ENCODE peak calls at places on chromosomes 12 and 14, in ten cellular contexts. One of them, this sample, is unnamed. For H3K4me1, the result is how much of the 10 kb centered on the place peaks cover.

GRCh38 chr12:55955800-55956508 is 9.9 kb downstream of the PMEL start:
- DNase-seq in uterus: no peak
- DNase-seq in A549: peak
- DNase-seq in heart left ventricle: no peak
- DNase-seq in IMR-90: peak
- DNase-seq in CD8-positive, alpha-beta T cell: peak
- DNase-seq in mesenchymal stem cell: peak
- DNase-seq in stomach: peak
- DNase-seq in CD8-positive, alpha-beta memory T cell: no peak
- DNase-seq in endothelial cell of umbilical vein: peak
- DNase-seq in this sample: no peak

GRCh38 chr12:132300789-132301722 is 28.3 kb downstream of the GALNT9 start:
- DNase-seq in CD8-positive, alpha-beta T cell: no peak
- DNase-seq in endothelial cell of umbilical vein: no peak
- DNase-seq in CD8-positive, alpha-beta memory T cell: no peak
- DNase-seq in A549: no peak
- DNase-seq in mesenchymal stem cell: no peak
- DNase-seq in stomach: no peak
- DNase-seq in heart left ventricle: no peak
- DNase-seq in uterus: no peak
- DNase-seq in IMR-90: no peak
- DNase-seq in this sample: peak

GRCh38 chr12:115813256-115813655 is 464.2 kb downstream of the MED13L start:
- DNase-seq in CD8-positive, alpha-beta T cell: no peak
- DNase-seq in IMR-90: no peak
- DNase-seq in mesenchymal stem cell: no peak
- DNase-seq in endothelial cell of umbilical vein: no peak
- DNase-seq in uterus: no peak
- DNase-seq in stomach: no peak
- DNase-seq in heart left ventricle: no peak
- DNase-seq in CD8-positive, alpha-beta memory T cell: no peak
- DNase-seq in A549: no peak
- DNase-seq in this sample: no peak

GRCh38 chr12:131671276-131671675 is 39.6 kb upstream of the SFSWAP start:
- DNase-seq in A549: no peak
- DNase-seq in uterus: no peak
- DNase-seq in mesenchymal stem cell: no peak
- DNase-seq in stomach: no peak
- DNase-seq in CD8-positive, alpha-beta T cell: no peak
- DNase-seq in IMR-90: no peak
- DNase-seq in CD8-positive, alpha-beta memory T cell: no peak
- DNase-seq in endothelial cell of umbilical vein: no peak
- DNase-seq in heart left ventricle: no peak
- DNase-seq in this sample: no peak

GRCh38 chr12:94208433-94208921 is 60.1 kb downstream of the PLXNC1 start:
- DNase-seq in IMR-90: no peak
- DNase-seq in mesenchymal stem cell: no peak
- DNase-seq in A549: no peak
- DNase-seq in CD8-positive, alpha-beta T cell: no peak
- DNase-seq in heart left ventricle: no peak
- DNase-seq in uterus: no peak
- DNase-seq in stomach: no peak
- DNase-seq in endothelial cell of umbilical vein: no peak
- DNase-seq in CD8-positive, alpha-beta memory T cell: no peak
- DNase-seq in this sample: no peak

GRCh38 chr12:77225373-77225772 is 160.0 kb upstream of the E2F7 start:
- DNase-seq in heart left ventricle: no peak
- DNase-seq in mesenchymal stem cell: no peak
- DNase-seq in endothelial cell of umbilical vein: no peak
- DNase-seq in uterus: no peak
- DNase-seq in CD8-positive, alpha-beta T cell: no peak
- DNase-seq in IMR-90: no peak
- DNase-seq in CD8-positive, alpha-beta memory T cell: no peak
- DNase-seq in A549: no peak
- DNase-seq in stomach: no peak
- DNase-seq in this sample: no peak

GRCh38 chr14:25351269-25351668 is 301.3 kb upstream of the STXBP6 start:
- DNase-seq in heart left ventricle: no peak
- DNase-seq in uterus: no peak
- DNase-seq in IMR-90: no peak
- DNase-seq in CD8-positive, alpha-beta T cell: no peak
- DNase-seq in mesenchymal stem cell: no peak
- DNase-seq in A549: no peak
- DNase-seq in CD8-positive, alpha-beta memory T cell: no peak
- DNase-seq in endothelial cell of umbilical vein: no peak
- DNase-seq in stomach: no peak
- DNase-seq in this sample: no peak

GRCh38 chr14:20435454-20436362 is at the start of gene KLHL33:
- DNase-seq in IMR-90: no peak
- DNase-seq in mesenchymal stem cell: no peak
- DNase-seq in CD8-positive, alpha-beta T cell: no peak
- DNase-seq in CD8-positive, alpha-beta memory T cell: no peak
- DNase-seq in heart left ventricle: no peak
- DNase-seq in stomach: no peak
- DNase-seq in endothelial cell of umbilical vein: no peak
- DNase-seq in uterus: peak
- DNase-seq in A549: no peak
- DNase-seq in this sample: no peak

GRCh38 chr14:67241416-67242362 is at the start of gene PALS1:
- DNase-seq in IMR-90: peak
- DNase-seq in CD8-positive, alpha-beta T cell: peak
- DNase-seq in A549: peak
- DNase-seq in stomach: no peak
- DNase-seq in uterus: no peak
- DNase-seq in heart left ventricle: peak
- DNase-seq in mesenchymal stem cell: peak
- DNase-seq in endothelial cell of umbilical vein: peak
- DNase-seq in CD8-positive, alpha-beta memory T cell: no peak
- DNase-seq in this sample: no peak

GRCh38 chr12:2624543-2625266 is 170.1 kb upstream of the FKBP4 start:
- DNase-seq in uterus: no peak
- DNase-seq in CD8-positive, alpha-beta memory T cell: no peak
- DNase-seq in mesenchymal stem cell: peak
- DNase-seq in endothelial cell of umbilical vein: no peak
- DNase-seq in stomach: no peak
- DNase-seq in IMR-90: peak
- DNase-seq in heart left ventricle: no peak
- DNase-seq in CD8-positive, alpha-beta T cell: no peak
- DNase-seq in A549: no peak
- DNase-seq in this sample: no peak

GRCh38 chr14:58106446-58106845 is 45.6 kb downstream of the ARMH4 start:
- DNase-seq in IMR-90: no peak
- DNase-seq in endothelial cell of umbilical vein: no peak
- DNase-seq in mesenchymal stem cell: no peak
- DNase-seq in A549: no peak
- DNase-seq in heart left ventricle: no peak
- DNase-seq in uterus: no peak
- DNase-seq in stomach: no peak
- DNase-seq in CD8-positive, alpha-beta memory T cell: no peak
- DNase-seq in CD8-positive, alpha-beta T cell: no peak
- DNase-seq in this sample: no peak

GRCh38 chr14:90567991-90568390 is 171.2 kb downstream of the CALM1 start:
- DNase-seq in CD8-positive, alpha-beta memory T cell: no peak
- DNase-seq in IMR-90: no peak
- DNase-seq in mesenchymal stem cell: no peak
- DNase-seq in stomach: no peak
- DNase-seq in endothelial cell of umbilical vein: no peak
- DNase-seq in uterus: no peak
- DNase-seq in CD8-positive, alpha-beta T cell: no peak
- DNase-seq in A549: no peak
- DNase-seq in heart left ventricle: no peak
- DNase-seq in this sample: no peak

GRCh38 chr12:120429368-120429767 is 8.5 kb upstream of the COX6A1 start:
- DNase-seq in CD8-positive, alpha-beta memory T cell: no peak
- DNase-seq in heart left ventricle: no peak
- DNase-seq in CD8-positive, alpha-beta T cell: no peak
- DNase-seq in IMR-90: no peak
- DNase-seq in A549: no peak
- DNase-seq in mesenchymal stem cell: no peak
- DNase-seq in stomach: no peak
- DNase-seq in uterus: no peak
- DNase-seq in endothelial cell of umbilical vein: no peak
- DNase-seq in this sample: no peak

GRCh38 chr14:91394105-91395081 is 23.2 kb downstream of the CCDC88C start:
- DNase-seq in endothelial cell of umbilical vein: no peak
- DNase-seq in IMR-90: no peak
- DNase-seq in uterus: no peak
- DNase-seq in stomach: no peak
- DNase-seq in mesenchymal stem cell: no peak
- DNase-seq in CD8-positive, alpha-beta memory T cell: no peak
- DNase-seq in heart left ventricle: no peak
- DNase-seq in A549: no peak
- DNase-seq in CD8-positive, alpha-beta T cell: no peak
- DNase-seq in this sample: no peak

GRCh38 chr12:126558219-126558618 is 1493.0 kb downstream of the AACS start:
- DNase-seq in stomach: no peak
- DNase-seq in heart left ventricle: no peak
- DNase-seq in uterus: no peak
- DNase-seq in mesenchymal stem cell: no peak
- DNase-seq in endothelial cell of umbilical vein: no peak
- DNase-seq in A549: no peak
- DNase-seq in CD8-positive, alpha-beta memory T cell: no peak
- DNase-seq in IMR-90: no peak
- DNase-seq in CD8-positive, alpha-beta T cell: no peak
- DNase-seq in this sample: no peak

GRCh38 chr14:77315115-77315944 is 5.4 kb downstream of the POMT2 start:
- DNase-seq in heart left ventricle: no peak
- DNase-seq in CD8-positive, alpha-beta memory T cell: no peak
- DNase-seq in mesenchymal stem cell: peak
- DNase-seq in CD8-positive, alpha-beta T cell: no peak
- DNase-seq in A549: no peak
- DNase-seq in endothelial cell of umbilical vein: no peak
- DNase-seq in stomach: no peak
- DNase-seq in uterus: no peak
- DNase-seq in IMR-90: no peak
- DNase-seq in this sample: no peak

GRCh38 chr14:69261761-69262331 is 1.9 kb downstream of the GALNT16 start:
- DNase-seq in mesenchymal stem cell: no peak
- DNase-seq in CD8-positive, alpha-beta memory T cell: no peak
- DNase-seq in uterus: no peak
- DNase-seq in endothelial cell of umbilical vein: no peak
- DNase-seq in A549: no peak
- DNase-seq in stomach: no peak
- DNase-seq in CD8-positive, alpha-beta T cell: no peak
- DNase-seq in heart left ventricle: peak
- DNase-seq in IMR-90: peak
- DNase-seq in this sample: no peak

GRCh38 chr12:130761537-130762318 is 45.6 kb upstream of the RIMBP2 start:
- DNase-seq in A549: peak
- DNase-seq in endothelial cell of umbilical vein: no peak
- DNase-seq in mesenchymal stem cell: peak
- DNase-seq in heart left ventricle: peak
- DNase-seq in CD8-positive, alpha-beta T cell: peak
- DNase-seq in CD8-positive, alpha-beta memory T cell: peak
- DNase-seq in uterus: peak
- DNase-seq in IMR-90: peak
- DNase-seq in stomach: no peak
- DNase-seq in this sample: no peak

GRCh38 chr12:43805149-43805856 is 814 bp downstream of the TWF1 start:
- DNase-seq in CD8-positive, alpha-beta memory T cell: no peak
- DNase-seq in A549: peak
- DNase-seq in IMR-90: no peak
- DNase-seq in uterus: no peak
- DNase-seq in endothelial cell of umbilical vein: no peak
- DNase-seq in mesenchymal stem cell: no peak
- DNase-seq in CD8-positive, alpha-beta T cell: no peak
- DNase-seq in stomach: no peak
- DNase-seq in heart left ventricle: no peak
- DNase-seq in this sample: no peak

GRCh38 chr14:99357856-99358390 is 85.9 kb upstream of the BCL11B start:
- DNase-seq in A549: no peak
- DNase-seq in IMR-90: no peak
- DNase-seq in heart left ventricle: no peak
- DNase-seq in stomach: no peak
- DNase-seq in endothelial cell of umbilical vein: no peak
- DNase-seq in CD8-positive, alpha-beta T cell: no peak
- DNase-seq in mesenchymal stem cell: no peak
- DNase-seq in uterus: no peak
- DNase-seq in CD8-positive, alpha-beta memory T cell: no peak
- DNase-seq in this sample: no peak

GRCh38 chr12:1099158-1099557 is 108.1 kb downstream of the ERC1 start:
- DNase-seq in IMR-90: no peak
- DNase-seq in uterus: no peak
- DNase-seq in CD8-positive, alpha-beta T cell: no peak
- DNase-seq in CD8-positive, alpha-beta memory T cell: no peak
- DNase-seq in stomach: no peak
- DNase-seq in mesenchymal stem cell: no peak
- DNase-seq in A549: no peak
- DNase-seq in heart left ventricle: no peak
- DNase-seq in endothelial cell of umbilical vein: no peak
- DNase-seq in this sample: no peak

GRCh38 chr12:40226652-40227051 is 1.9 kb downstream of the LRRK2 start:
- DNase-seq in mesenchymal stem cell: no peak
- DNase-seq in endothelial cell of umbilical vein: peak
- DNase-seq in IMR-90: peak
- DNase-seq in A549: peak
- DNase-seq in stomach: no peak
- DNase-seq in CD8-positive, alpha-beta T cell: no peak
- DNase-seq in uterus: peak
- DNase-seq in heart left ventricle: peak
- DNase-seq in CD8-positive, alpha-beta memory T cell: no peak
- DNase-seq in this sample: no peak
- H3K27ac ChIP-seq in mesenchymal stem cell: no peak
- H3K27ac ChIP-seq in endothelial cell of umbilical vein: no peak
- H3K27ac ChIP-seq in IMR-90: no peak
- H3K27ac ChIP-seq in A549: peak
- H3K27ac ChIP-seq in stomach: peak
- H3K27ac ChIP-seq in CD8-positive, alpha-beta T cell: no peak
- H3K27ac ChIP-seq in uterus: peak
- H3K27ac ChIP-seq in heart left ventricle: peak
- H3K27ac ChIP-seq in CD8-positive, alpha-beta memory T cell: no peak
- H3K27ac ChIP-seq in this sample: peak

GRCh38 chr12:6967548-6968100 is 2.8 kb downstream of the PHB2 start:
- DNase-seq in CD8-positive, alpha-beta memory T cell: no peak
- DNase-seq in stomach: no peak
- DNase-seq in heart left ventricle: no peak
- DNase-seq in uterus: no peak
- DNase-seq in mesenchymal stem cell: no peak
- DNase-seq in endothelial cell of umbilical vein: no peak
- DNase-seq in CD8-positive, alpha-beta T cell: no peak
- DNase-seq in IMR-90: no peak
- DNase-seq in A549: no peak
- DNase-seq in this sample: peak
- H3K4me1 ChIP-seq in CD8-positive, alpha-beta memory T cell: under half
- H3K4me1 ChIP-seq in stomach: half or more
- H3K4me1 ChIP-seq in heart left ventricle: under half
- H3K4me1 ChIP-seq in uterus: under half
- H3K4me1 ChIP-seq in mesenchymal stem cell: under half
- H3K4me1 ChIP-seq in endothelial cell of umbilical vein: under half
- H3K4me1 ChIP-seq in CD8-positive, alpha-beta T cell: under half
- H3K4me1 ChIP-seq in IMR-90: under half
- H3K4me1 ChIP-seq in A549: under half
- H3K4me1 ChIP-seq in this sample: under half

GRCh38 chr12:93183940-93184663 is 193.6 kb upstream of the NUDT4 start:
- DNase-seq in CD8-positive, alpha-beta memory T cell: no peak
- DNase-seq in CD8-positive, alpha-beta T cell: no peak
- DNase-seq in IMR-90: no peak
- DNase-seq in endothelial cell of umbilical vein: no peak
- DNase-seq in heart left ventricle: peak
- DNase-seq in A549: no peak
- DNase-seq in stomach: no peak
- DNase-seq in mesenchymal stem cell: peak
- DNase-seq in uterus: peak
- DNase-seq in this sample: no peak
- H3K27ac ChIP-seq in CD8-positive, alpha-beta memory T cell: no peak
- H3K27ac ChIP-seq in CD8-positive, alpha-beta T cell: no peak
- H3K27ac ChIP-seq in IMR-90: peak
- H3K27ac ChIP-seq in endothelial cell of umbilical vein: no peak
- H3K27ac ChIP-seq in heart left ventricle: peak
- H3K27ac ChIP-seq in A549: no peak
- H3K27ac ChIP-seq in stomach: peak
- H3K27ac ChIP-seq in mesenchymal stem cell: no peak
- H3K27ac ChIP-seq in uterus: peak
- H3K27ac ChIP-seq in this sample: peak

GRCh38 chr12:111434049-111434448 is 28.3 kb downstream of the SH2B3 start:
- DNase-seq in uterus: no peak
- DNase-seq in CD8-positive, alpha-beta memory T cell: no peak
- DNase-seq in IMR-90: peak
- DNase-seq in A549: no peak
- DNase-seq in heart left ventricle: no peak
- DNase-seq in stomach: no peak
- DNase-seq in endothelial cell of umbilical vein: no peak
- DNase-seq in mesenchymal stem cell: peak
- DNase-seq in CD8-positive, alpha-beta T cell: no peak
- DNase-seq in this sample: no peak
- H3K4me1 ChIP-seq in uterus: under half
- H3K4me1 ChIP-seq in CD8-positive, alpha-beta memory T cell: half or more
- H3K4me1 ChIP-seq in IMR-90: under half
- H3K4me1 ChIP-seq in A549: under half
- H3K4me1 ChIP-seq in heart left ventricle: half or more
- H3K4me1 ChIP-seq in stomach: half or more
- H3K4me1 ChIP-seq in endothelial cell of umbilical vein: half or more
- H3K4me1 ChIP-seq in mesenchymal stem cell: half or more
- H3K4me1 ChIP-seq in CD8-positive, alpha-beta T cell: half or more
- H3K4me1 ChIP-seq in this sample: under half

This sample was measured in pancreas.